ENCODE peak calls at places on chromosomes 5 and 9, in five cellular contexts. D is iPS-NIHi11, L is hypothalamus, M is fibroblast of the aortic adventitia, O is neural progenitor cell. C is an unnamed sample.

GRCh38 chr5:142881076-142881466 is 110.9 kb downstream of the ARHGAP26 start:
- DNase-seq in L (no peak), M (peak), D (peak), O (peak), C (peak)

GRCh38 chr9:9352877-9353481 is 1259.8 kb downstream of the PTPRD start:
- DNase-seq in L (no peak), D (no peak), M (peak), O (peak), C (no peak)

GRCh38 chr5:132013006-132013689 is 1.7 kb upstream of the ACSL6 start:
- DNase-seq in O (no peak), D (no peak), M (no peak), L (no peak), C (no peak)

GRCh38 chr5:32720295-32720694 is 9.2 kb downstream of the NPR3 start:
- DNase-seq in L (no peak), D (no peak), O (no peak), M (peak), C (no peak)

GRCh38 chr5:912356-913091 is 19.8 kb downstream of the TRIP13 start:
- DNase-seq in D (peak), M (peak), L (no peak), O (peak), C (no peak)

GRCh38 chr9:23073136-23073535 is 626.5 kb downstream of the DMRTA1 start:
- DNase-seq in M (no peak), O (no peak), L (no peak), D (no peak), C (no peak)

GRCh38 chr5:132487841-132488555 is 2.6 kb downstream of the IRF1 start:
- DNase-seq in O (no peak), D (no peak), L (no peak), M (no peak), C (no peak)

GRCh38 chr5:113389116-113389515 is 45.7 kb downstream of the TSSK1B start:
- DNase-seq in L (no peak), M (no peak), O (no peak), D (no peak), C (no peak)

GRCh38 chr5:54484219-54484894 is 28.9 kb downstream of the HSPB3 start:
- DNase-seq in L (no peak), D (no peak), M (no peak), O (no peak), C (no peak)

GRCh38 chr5:23994581-23995370 is 487.4 kb downstream of the PRDM9 start:
- DNase-seq in L (no peak), O (no peak), M (no peak), D (no peak), C (no peak)

GRCh38 chr5:151491059-151491458 is 43.7 kb downstream of the SLC36A1 start:
- DNase-seq in L (no peak), O (no peak), M (no peak), D (no peak), C (no peak)

GRCh38 chr5:458547-459353 is 15.8 kb downstream of the EXOC3 start:
- DNase-seq in O (no peak), D (no peak), M (peak), L (no peak), C (peak)

GRCh38 chr5:133729800-133730199 is 117.5 kb upstream of the FSTL4 start:
- DNase-seq in M (no peak), L (no peak), D (no peak), O (no peak), C (no peak)

GRCh38 chr9:25517701-25518100 is 160.5 kb downstream of the TUSC1 start:
- DNase-seq in M (no peak), O (no peak), L (no peak), D (no peak), C (no peak)

GRCh38 chr9:29865764-29866313 is 2292.6 kb upstream of the C9orf72 start:
- DNase-seq in L (no peak), M (no peak), D (no peak), O (no peak), C (no peak)

GRCh38 chr9:97714435-97714834 is 17.3 kb upstream of the XPA start:
- DNase-seq in M (peak), O (no peak), D (no peak), L (no peak), C (no peak)

GRCh38 chr9:127386981-127387380 is 10.0 kb upstream of the SLC2A8 start:
- DNase-seq in D (no peak), M (no peak), O (no peak), L (no peak), C (no peak)

GRCh38 chr5:167982-168660 is 23.2 kb upstream of the LRRC14B start:
- DNase-seq in O (no peak), M (peak), D (no peak), L (no peak), C (no peak)

GRCh38 chr9:87556039-87556438 is 58.4 kb downstream of the DAPK1 start:
- DNase-seq in L (no peak), D (no peak), O (no peak), M (no peak), C (no peak)

GRCh38 chr5:153158608-153159007 is 331.9 kb upstream of the GRIA1 start:
- DNase-seq in L (no peak), D (no peak), M (no peak), O (no peak), C (no peak)

GRCh38 chr5:62403411-62404250 is at the start of gene DIMT1:
- DNase-seq in D (peak), M (peak), L (peak), O (peak), C (peak)

GRCh38 chr9:117088786-117089185 is 326.1 kb downstream of the ASTN2 start:
- DNase-seq in M (no peak), L (no peak), D (no peak), O (no peak), C (no peak)

GRCh38 chr9:93648181-93648580 is 71.8 kb downstream of the PHF2 start:
- DNase-seq in D (no peak), M (no peak), L (no peak), O (no peak), C (no peak)

GRCh38 chr5:135310328-135310989 is 88.6 kb downstream of the MACROH2A1 start:
- DNase-seq in L (no peak), D (no peak), O (no peak), M (peak), C (no peak)

GRCh38 chr5:172453206-172453985 is 929 bp downstream of the SH3PXD2B start:
- DNase-seq in O (peak), D (peak), L (no peak), M (no peak), C (no peak)

GRCh38 chr5:107864793-107865192 is 194.1 kb upstream of the EFNA5 start:
- DNase-seq in D (no peak), M (peak), L (no peak), O (no peak), C (no peak)

GRCh38 chr5:137497396-137498290 is 1.5 kb downstream of the SPOCK1 start:
- DNase-seq in M (no peak), D (no peak), L (no peak), O (no peak), C (no peak)

GRCh38 chr9:84991506-84991855 is 322.0 kb downstream of the NTRK2 start:
- DNase-seq in L (peak), D (no peak), M (no peak), O (peak), C (no peak)

GRCh38 chr9:112696461-112696860 is 21.5 kb downstream of the INIP start:
- DNase-seq in D (no peak), L (no peak), O (no peak), M (no peak), C (no peak)

GRCh38 chr5:138874771-138875628 is at the start of gene LRRTM2:
- DNase-seq in M (peak), L (peak), O (peak), D (no peak), C (no peak)

GRCh38 chr9:22030101-22030598 is 21.0 kb upstream of the CDKN2B start:
- DNase-seq in D (no peak), M (peak), O (no peak), L (no peak), C (no peak)